ENCODE peak calls at places on chromosomes 7 and 10, in ten cellular contexts. Q, T, W, B, V, H, N, S, L and E are unnamed samples.

GRCh38 chr7:114554781-114555537 is 140.3 kb downstream of the FOXP2 start:
- DNase-seq in B (no peak), Q (peak), V (peak), W (no peak), T (no peak), L (no peak), N (no peak), S (peak), H (no peak), E (peak)

GRCh38 chr7:10789170-10789569 is 184.5 kb upstream of the PHF14 start:
- DNase-seq in B (no peak), W (no peak), T (no peak), N (no peak), Q (peak), L (no peak), V (no peak), H (no peak), S (no peak), E (no peak)

GRCh38 chr7:3559178-3559765 is 258.2 kb downstream of the SDK1 start:
- DNase-seq in B (no peak), T (no peak), W (no peak), H (no peak), N (no peak), Q (peak), S (peak), L (peak), V (peak), E (peak)

GRCh38 chr7:70092314-70093303 is 494.3 kb downstream of the AUTS2 start:
- DNase-seq in L (no peak), T (no peak), V (peak), Q (peak), N (peak), W (no peak), H (peak), S (no peak), B (no peak), E (peak)

GRCh38 chr7:27367179-27367929 is 124.8 kb downstream of the EVX1 start:
- DNase-seq in W (no peak), V (no peak), T (no peak), N (no peak), S (no peak), H (no peak), L (no peak), Q (no peak), B (no peak), E (no peak)

GRCh38 chr7:36048902-36049240 is 104.2 kb upstream of the EEPD1 start:
- DNase-seq in H (no peak), S (peak), W (no peak), B (no peak), Q (no peak), V (peak), T (no peak), L (peak), N (no peak), E (peak)

GRCh38 chr10:6145414-6145978 is 56.7 kb downstream of the RBM17 start:
- DNase-seq in T (no peak), S (no peak), H (no peak), W (no peak), V (peak), B (peak), L (no peak), Q (no peak), N (no peak), E (no peak)

GRCh38 chr7:8176370-8177081 is 85.4 kb downstream of the ICA1 start:
- DNase-seq in L (no peak), B (no peak), H (no peak), T (peak), W (peak), Q (no peak), N (no peak), S (no peak), V (no peak), E (no peak)

GRCh38 chr7:155527664-155528063 is 18.7 kb downstream of the CNPY1 start:
- DNase-seq in H (no peak), V (no peak), N (no peak), L (no peak), W (no peak), S (no peak), Q (no peak), B (no peak), T (no peak), E (no peak)

GRCh38 chr10:87092356-87092860 is 2.2 kb downstream of the GLUD1 start:
- DNase-seq in T (no peak), S (peak), H (no peak), W (no peak), L (peak), V (no peak), N (no peak), Q (peak), B (no peak), E (no peak)

GRCh38 chr7:127393370-127394058 is 1.0 kb upstream of the ZNF800 start:
- DNase-seq in V (peak), Q (no peak), W (no peak), L (peak), S (no peak), H (peak), N (no peak), T (no peak), B (peak), E (no peak)

GRCh38 chr7:96949766-96950165 is 55.6 kb upstream of the DLX6 start:
- DNase-seq in H (no peak), S (peak), W (no peak), V (no peak), Q (peak), L (no peak), B (no peak), T (no peak), N (no peak), E (peak)

GRCh38 chr7:121099572-121099971 is 111.1 kb downstream of the CPED1 start:
- DNase-seq in Q (no peak), S (peak), W (no peak), B (no peak), N (no peak), H (no peak), L (no peak), V (peak), T (no peak), E (no peak)

GRCh38 chr10:31604141-31604540 is 285.1 kb downstream of the ZEB1 start:
- DNase-seq in H (peak), N (no peak), L (no peak), W (no peak), S (no peak), V (peak), T (no peak), Q (no peak), B (no peak), E (no peak)

GRCh38 chr10:124032982-124033886 is 60.2 kb downstream of the CHST15 start:
- DNase-seq in T (no peak), L (peak), W (no peak), V (no peak), H (no peak), Q (peak), S (no peak), B (no peak), N (no peak), E (peak)

GRCh38 chr7:31145339-31145738 is 93.2 kb downstream of the ADCYAP1R1 start:
- DNase-seq in T (no peak), B (no peak), S (no peak), L (no peak), H (no peak), V (peak), Q (no peak), N (no peak), W (no peak), E (no peak)